ENCODE peak calls at places on chromosome 10, in four cellular contexts. L, U, J and G are unnamed samples.
A peak's percentile ranks its signal among the peaks of the same experiment; 100 is the strongest.

GRCh38 chr10:43671659-43672555 is 23.2 kb upstream of the ZNF32 start:
- DNase-seq in J (no peak), L (peak; percentile 69), U (no peak), G (peak; percentile 62)

GRCh38 chr10:49168821-49169495 is 19.2 kb downstream of the TMEM273 start:
- DNase-seq in U (no peak), L (no peak), J (no peak), G (no peak)

GRCh38 chr10:11532329-11532728 is 79.1 kb downstream of the USP6NL start:
- DNase-seq in J (no peak), L (peak; percentile 67), U (no peak), G (no peak)

GRCh38 chr10:60032723-60033122 is 126.4 kb upstream of the CCDC6 start:
- DNase-seq in U (peak; percentile 23), L (peak; percentile 62), J (no peak), G (peak; percentile 30)

GRCh38 chr10:125160856-125161569 is 650 bp upstream of the CTBP2 start:
- DNase-seq in J (peak; percentile 62), L (no peak), U (no peak), G (peak; percentile 67)

GRCh38 chr10:61840403-61840802 is 61.1 kb upstream of the ARID5B start:
- DNase-seq in L (no peak), U (no peak), J (no peak), G (no peak)

GRCh38 chr10:103960103-103960502 is 6.8 kb upstream of the SLK start:
- DNase-seq in L (no peak), J (no peak), U (no peak), G (no peak)

GRCh38 chr10:58063854-58064480 is 203.7 kb downstream of the IPMK start:
- DNase-seq in L (no peak), U (no peak), J (no peak), G (no peak)

GRCh38 chr10:72315611-72316385 is 38.9 kb downstream of the DNAJB12 start:
- DNase-seq in J (no peak), L (no peak), U (no peak), G (no peak)

GRCh38 chr10:132311338-132311939 is 3.7 kb upstream of the STK32C start:
- DNase-seq in U (no peak), J (no peak), L (peak; percentile 74), G (no peak)

GRCh38 chr10:88676283-88677060 is 12.2 kb downstream of the LIPF start:
- DNase-seq in U (no peak), J (no peak), L (no peak), G (no peak)

GRCh38 chr10:13115832-13116793 is 16.1 kb downstream of the OPTN start:
- DNase-seq in L (no peak), U (no peak), J (no peak), G (no peak)

GRCh38 chr10:13117842-13118783 is 18.1 kb downstream of the OPTN start:
- DNase-seq in J (no peak), U (no peak), L (no peak), G (no peak)

GRCh38 chr10:13118784-13119133 is 18.8 kb downstream of the OPTN start:
- DNase-seq in L (no peak), J (no peak), U (no peak), G (no peak)

GRCh38 chr10:13120786-13121499 is 21.0 kb downstream of the OPTN start:
- DNase-seq in L (no peak), U (no peak), J (no peak), G (no peak)

GRCh38 chr10:13121500-13121854 is 21.5 kb downstream of the OPTN start:
- DNase-seq in J (no peak), L (no peak), U (no peak), G (no peak)
- TF ChIP-seq ZNF274 in J (no peak), L (no peak), U (no peak), G (no peak)

DNA sequence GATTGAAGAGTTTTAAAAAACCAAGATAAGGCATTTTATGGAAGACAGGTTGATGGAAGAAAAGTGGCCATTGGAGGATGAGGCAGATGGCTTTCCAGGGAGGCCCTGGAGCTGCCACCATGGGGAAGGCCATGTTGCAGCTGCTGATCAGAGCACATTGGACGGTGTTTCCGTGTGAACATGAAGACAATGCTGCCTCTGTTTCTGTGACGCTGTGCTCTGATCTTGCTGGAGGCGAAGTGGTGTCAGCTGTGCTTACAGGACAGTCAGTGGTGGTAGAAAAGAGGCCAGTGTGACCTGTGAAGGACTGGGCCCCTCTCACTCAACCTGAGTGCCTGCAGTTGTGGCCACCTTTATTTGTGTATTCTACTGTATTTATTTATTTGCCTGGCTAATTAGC is 132.9 kb downstream of the FAM204A start:
- DNase-seq in U (no peak), L (peak; percentile 45), J (no peak), G (no peak)
- TF ChIP-seq SUZ12 in U (no peak), L (no peak), J (no peak), G (no peak)

GRCh38 chr10:118735294-118735693 is 19.5 kb downstream of the CACUL1 start:
- DNase-seq in L (no peak), J (no peak), U (no peak), G (no peak)

GRCh38 chr10:118732253-118733194 is 22.2 kb downstream of the CACUL1 start:
- DNase-seq in J (no peak), L (no peak), U (no peak), G (no peak)

GRCh38 chr10:118730699-118731456 is 23.9 kb downstream of the CACUL1 start:
- DNase-seq in U (no peak), J (no peak), L (no peak), G (no peak)

GRCh38 chr10:118737594-118738302 is 17.0 kb downstream of the CACUL1 start:
- DNase-seq in U (no peak), J (no peak), L (no peak), G (no peak)

GRCh38 chr10:118734477-118734876 is 20.3 kb downstream of the CACUL1 start:
- DNase-seq in J (no peak), U (no peak), L (no peak), G (no peak)
- H3K4me1 ChIP-seq in J (peaks cover 8% of the 10 kb centered on the region), U (peaks cover 18% of the 10 kb centered on the region), L (peaks cover 37% of the 10 kb centered on the region), G (no peaks in the 10 kb centered on the region)

DNA sequence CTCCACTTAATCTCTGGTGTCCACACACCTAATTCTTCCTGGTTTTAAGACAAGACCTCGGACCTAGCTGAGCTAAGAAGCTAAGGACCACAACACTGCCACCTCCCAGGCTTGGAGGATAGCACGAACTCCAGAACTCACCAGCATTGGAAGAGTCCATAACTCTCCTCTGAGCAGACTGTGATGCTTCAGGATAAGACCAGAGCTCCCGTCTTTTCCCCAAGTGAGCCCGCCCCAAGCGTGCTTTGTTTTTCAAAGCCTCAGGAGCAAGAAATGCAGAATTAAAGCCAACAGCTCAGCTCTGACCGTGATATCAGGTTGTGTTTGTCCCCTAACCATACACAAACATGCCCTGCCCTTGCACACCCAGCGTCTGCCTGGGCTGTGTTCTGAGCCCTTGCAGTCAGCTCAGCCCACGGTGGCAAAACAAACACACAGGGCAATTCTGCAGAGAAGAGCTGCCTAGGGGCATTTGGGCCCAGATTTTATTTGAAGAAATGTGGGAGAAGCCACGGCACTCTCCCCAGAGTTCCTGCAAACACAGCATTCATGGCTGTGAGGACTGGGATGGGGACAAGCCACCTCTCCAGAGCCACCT is 145.4 kb downstream of the WDR11 start:
- DNase-seq in U (no peak), J (no peak), L (no peak), G (no peak)
- TF ChIP-seq ZNF274 in U (no peak), J (no peak), L (no peak), G (no peak)

GRCh38 chr10:130240409-130240808 is 104.2 kb downstream of the GLRX3 start:
- DNase-seq in J (no peak), L (no peak), U (no peak), G (no peak)

GRCh38 chr10:130244031-130244927 is 108.1 kb downstream of the GLRX3 start:
- DNase-seq in U (no peak), J (no peak), L (no peak), G (no peak)

GRCh38 chr10:130244928-130245495 is 108.8 kb downstream of the GLRX3 start:
- DNase-seq in L (no peak), J (no peak), U (no peak), G (no peak)

GRCh38 chr10:130243015-130243414 is 106.8 kb downstream of the GLRX3 start:
- DNase-seq in J (no peak), L (no peak), U (no peak), G (no peak)

GRCh38 chr10:130242483-130242882 is 106.3 kb downstream of the GLRX3 start:
- DNase-seq in U (no peak), J (no peak), L (no peak), G (peak; percentile 5)
- TF ChIP-seq SUZ12 in U (no peak), J (no peak), L (no peak), G (no peak)

DNA sequence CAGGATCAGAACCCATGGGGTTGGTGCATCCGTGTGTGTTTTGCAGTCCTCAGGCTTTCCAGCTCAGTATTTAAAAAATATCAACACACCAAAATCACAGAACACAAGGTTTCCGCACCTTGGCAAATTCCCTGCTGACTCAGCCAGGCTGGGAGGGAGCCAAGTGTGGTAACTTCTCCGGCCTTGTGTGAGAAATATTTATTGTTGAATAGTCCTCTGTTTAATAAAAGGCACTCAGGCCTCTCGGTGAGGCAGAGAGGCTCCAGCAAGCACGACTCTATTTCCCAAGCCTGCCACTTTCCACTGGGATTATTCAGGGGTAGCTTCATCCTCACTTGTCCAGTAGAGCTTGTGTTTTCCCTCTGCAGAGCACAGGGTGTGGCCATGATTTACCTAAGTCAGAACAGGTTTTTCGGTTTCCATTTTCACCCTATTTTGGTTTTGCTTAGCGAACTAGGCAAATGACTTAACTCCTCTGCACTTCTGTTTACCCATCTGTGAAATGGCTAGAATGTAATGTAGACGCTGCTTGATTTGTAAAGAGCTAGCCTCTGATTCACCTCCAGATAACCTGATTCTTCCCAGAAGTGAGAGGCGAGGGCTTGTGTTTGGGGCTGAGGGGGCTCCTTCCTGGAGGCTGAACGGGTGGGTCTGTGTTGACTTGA is 13.0 kb upstream of the CHST15 start:
- DNase-seq in J (no peak), L (peak; percentile 28), U (peak; percentile 57), G (no peak)
- H3K4me1 ChIP-seq in J (no peaks in the 10 kb centered on the region), L (peaks cover 30% of the 10 kb centered on the region), U (peaks cover 25% of the 10 kb centered on the region), G (peaks cover 2% of the 10 kb centered on the region)

DNA sequence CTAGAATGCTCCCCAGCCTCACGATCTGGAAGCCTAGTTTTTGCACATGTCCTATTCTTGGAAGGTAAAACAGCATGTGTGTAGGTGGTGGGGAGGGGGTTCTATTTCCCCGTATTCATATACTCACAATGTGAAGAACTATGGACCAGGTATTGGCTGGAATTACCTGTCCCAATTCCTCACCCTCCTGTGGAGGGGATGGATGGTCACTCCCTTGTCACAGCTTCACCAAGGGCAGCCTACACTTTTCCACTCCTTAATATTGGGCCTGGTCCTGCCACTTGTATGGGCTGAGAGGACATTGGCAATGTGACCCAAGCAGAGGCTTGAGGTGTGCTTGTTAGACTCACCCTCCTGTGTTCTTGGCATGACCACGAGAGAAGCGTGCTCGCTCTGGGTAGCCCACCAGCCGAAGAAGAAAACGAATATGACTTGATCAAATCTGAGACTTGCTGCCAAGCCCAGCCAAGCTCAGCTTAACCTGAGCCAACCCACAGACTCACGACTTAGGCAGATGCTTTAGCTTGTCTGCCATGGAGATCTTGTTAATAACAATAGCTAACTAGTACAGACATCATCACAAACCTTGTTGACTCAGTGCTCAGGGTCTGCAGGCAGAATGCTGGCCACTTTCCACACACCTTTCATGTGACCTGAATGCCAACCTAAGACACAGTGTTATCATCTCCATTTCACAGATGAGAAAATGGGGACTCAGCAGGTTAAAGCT is 17.2 kb downstream of the ZNF488 start:
- DNase-seq in U (no peak), J (no peak), L (no peak), G (no peak)
- TF ChIP-seq ZNF274 in U (no peak), J (no peak), L (no peak), G (no peak)

GRCh38 chr10:100103581-100103980 is 21.9 kb upstream of the CPN1 start:
- DNase-seq in U (no peak), J (no peak), L (no peak), G (no peak)
- TF ChIP-seq SUZ12 in U (no peak), J (no peak), L (no peak), G (no peak)

GRCh38 chr10:7488418-7488829 is 77.6 kb upstream of the SFMBT2 start:
- DNase-seq in L (peak; percentile 52), U (no peak), J (no peak), G (no peak)
- H3K4me1 ChIP-seq in L (peaks cover 8% of the 10 kb centered on the region), U (peaks cover 38% of the 10 kb centered on the region), J (peaks cover 3% of the 10 kb centered on the region), G (no peaks in the 10 kb centered on the region)